ENCODE peak calls at places on chromosomes 4 and X, in four cellular contexts. G, O, R and X are unnamed samples.

GRCh38 chr4:153553155-153553819 is 87.1 kb downstream of the TMEM131L start:
- DNase-seq in G (no peak), O (no peak), R (no peak), X (no peak)

GRCh38 chr4:54542540-54543041 is 115.2 kb upstream of the KIT start:
- DNase-seq in G (peak), O (no peak), R (no peak), X (peak)

GRCh38 chr4:47786958-47787370 is 50.9 kb downstream of the CORIN start:
- DNase-seq in G (no peak), O (no peak), R (no peak), X (no peak)

GRCh38 chr4:10013722-10014121 is 7.6 kb downstream of the SLC2A9 start:
- DNase-seq in G (no peak), O (peak), R (no peak), X (peak)

GRCh38 chrX:2782171-2782570 is 30.3 kb downstream of the XG start:
- DNase-seq in G (no peak), O (no peak), R (no peak), X (no peak)

GRCh38 chr4:54586343-54586953 is 71.3 kb upstream of the KIT start:
- DNase-seq in G (peak), O (peak), R (no peak), X (peak)

GRCh38 chr4:183186803-183187202 is 87.7 kb downstream of the WWC2 start:
- DNase-seq in G (no peak), O (no peak), R (no peak), X (no peak)

GRCh38 chrX:143633530-143634372 is 2.1 kb downstream of the SLITRK4 start:
- DNase-seq in G (no peak), O (no peak), R (no peak), X (no peak)

GRCh38 chrX:35726176-35726575 is 72.0 kb upstream of the MAGEB16 start:
- DNase-seq in G (peak), O (peak), R (no peak), X (peak)

GRCh38 chrX:1451676-1452496 is 823 bp downstream of the ASMTL start:
- DNase-seq in G (no peak), O (no peak), R (no peak), X (no peak)

GRCh38 chr4:142435599-142436235 is 410.4 kb downstream of the INPP4B start:
- DNase-seq in G (no peak), O (no peak), R (no peak), X (no peak)

GRCh38 chr4:10121568-10122097 is 5.0 kb upstream of the WDR1 start:
- DNase-seq in G (no peak), O (no peak), R (no peak), X (no peak)

GRCh38 chrX:24025741-24026402 is 1.1 kb downstream of the KLHL15 start:
- DNase-seq in G (peak), O (peak), R (no peak), X (peak)

GRCh38 chr4:1082215-1083182 is 30.9 kb downstream of the RNF212 start:
- DNase-seq in G (peak), O (peak), R (peak), X (peak)

GRCh38 chrX:86047174-86047991 is at the start of gene CHM:
- DNase-seq in G (peak), O (peak), R (peak), X (peak)

GRCh38 chr4:25670991-25671390 is 15.3 kb downstream of the SLC34A2 start:
- DNase-seq in G (no peak), O (no peak), R (peak), X (no peak)

GRCh38 chr4:40990202-40990898 is 224.0 kb downstream of the APBB2 start:
- DNase-seq in G (peak), O (peak), R (no peak), X (peak)

GRCh38 chr4:15945516-15945915 is 7.0 kb upstream of the FGFBP1 start:
- DNase-seq in G (no peak), O (no peak), R (no peak), X (no peak)

GRCh38 chrX:67426946-67427345 is 116.9 kb upstream of the AR start:
- DNase-seq in G (no peak), O (no peak), R (no peak), X (no peak)

GRCh38 chrX:39821709-39822095 is 276.1 kb downstream of the BCOR start:
- DNase-seq in G (no peak), O (no peak), R (no peak), X (no peak)

GRCh38 chrX:54824195-54824594 is 16.6 kb downstream of the MAGED2 start:
- DNase-seq in G (no peak), O (no peak), R (no peak), X (no peak)

GRCh38 chrX:119475389-119476101 is 7.3 kb downstream of the SLC25A5 start:
- DNase-seq in G (no peak), O (no peak), R (no peak), X (no peak)

GRCh38 chrX:68832101-68832416 is 3.2 kb downstream of the EFNB1 start:
- DNase-seq in G (peak), O (peak), R (peak), X (peak)

GRCh38 chr4:15455290-15455689 is 14.4 kb upstream of the CC2D2A start:
- DNase-seq in G (no peak), O (peak), R (peak), X (peak)